ENCODE peak calls at places on chromosomes 1 and 21, in ten cellular contexts. L is EL; H is aorta; C is activated effector memory CD4-positive, alpha-beta T cell treated with Interleukin-2 at 50 U/mL for 16 hours; I is retinal pigment epithelial cell; U is iris pigment epithelial cell; Q is glomerular endothelial cell; Z is HEK293T; S is GM23338; P is GF-D8. T is an unnamed sample.

GRCh38 chr1:231630558-231631205 is 4.1 kb downstream of the DISC1 start:
- DNase-seq in L (peak), H (no peak), C (no peak), I (no peak), U (no peak), Q (no peak), Z (no peak), S (no peak), P (no peak), T (peak)

GRCh38 chr1:160371346-160371631 is 4.4 kb downstream of the NHLH1 start:
- DNase-seq in L (no peak), H (no peak), C (no peak), I (no peak), U (no peak), Q (no peak), Z (no peak), S (no peak), P (no peak), T (no peak)

GRCh38 chr21:14095021-14095420 is 115.7 kb downstream of the LIPI start:
- DNase-seq in L (no peak), H (no peak), C (no peak), I (no peak), U (no peak), Q (no peak), Z (no peak), S (no peak), P (no peak), T (no peak)

GRCh38 chr1:74502858-74503257 is 9.6 kb downstream of the LRRC53 start:
- DNase-seq in L (no peak), H (no peak), C (no peak), I (no peak), U (no peak), Q (no peak), Z (no peak), S (no peak), P (no peak), T (no peak)

GRCh38 chr1:193799948-193800690 is 613.7 kb upstream of the B3GALT2 start:
- DNase-seq in L (peak), H (no peak), C (no peak), I (peak), U (no peak), Q (no peak), Z (no peak), S (no peak), P (no peak), T (peak)

GRCh38 chr21:44255519-44255981 is 6.1 kb downstream of the DNMT3L start:
- DNase-seq in L (no peak), H (no peak), C (no peak), I (no peak), U (no peak), Q (no peak), Z (no peak), S (no peak), P (no peak), T (peak)

GRCh38 chr1:201488817-201489581 is 17.9 kb downstream of the CSRP1 start:
- DNase-seq in L (peak), H (peak), C (no peak), I (no peak), U (peak), Q (peak), Z (no peak), S (no peak), P (peak), T (peak)

GRCh38 chr1:93977546-93977945 is 68.3 kb upstream of the GCLM start:
- DNase-seq in L (peak), H (no peak), C (no peak), I (no peak), U (peak), Q (no peak), Z (no peak), S (no peak), P (no peak), T (peak)

GRCh38 chr1:224490540-224491537 is 56.2 kb upstream of the WDR26 start:
- DNase-seq in L (no peak), H (no peak), C (no peak), I (no peak), U (no peak), Q (no peak), Z (no peak), S (no peak), P (no peak), T (no peak)

GRCh38 chr21:46621457-46622182 is 13.9 kb upstream of the PRMT2 start:
- DNase-seq in L (no peak), H (no peak), C (no peak), I (no peak), U (no peak), Q (no peak), Z (no peak), S (no peak), P (peak), T (no peak)

GRCh38 chr1:65526049-65526556 is 105.6 kb downstream of the LEPR start:
- DNase-seq in L (no peak), H (no peak), C (no peak), I (no peak), U (no peak), Q (no peak), Z (no peak), S (peak), P (no peak), T (no peak)

GRCh38 chr1:219277304-219277840 is 103.7 kb downstream of the LYPLAL1 start:
- DNase-seq in L (no peak), H (no peak), C (no peak), I (no peak), U (peak), Q (no peak), Z (no peak), S (no peak), P (no peak), T (no peak)

GRCh38 chr1:193183019-193183643 is 3.3 kb downstream of the B3GALT2 start:
- DNase-seq in L (peak), H (no peak), C (no peak), I (no peak), U (peak), Q (peak), Z (peak), S (peak), P (no peak), T (peak)

GRCh38 chr1:239031310-239031709 is 355.1 kb upstream of the CHRM3 start:
- DNase-seq in L (no peak), H (no peak), C (no peak), I (no peak), U (no peak), Q (no peak), Z (no peak), S (no peak), P (no peak), T (no peak)

GRCh38 chr21:37117204-37117603 is 44.1 kb downstream of the TTC3 start:
- DNase-seq in L (no peak), H (no peak), C (no peak), I (no peak), U (no peak), Q (no peak), Z (no peak), S (no peak), P (no peak), T (no peak)

GRCh38 chr1:155268630-155269029 is 4.7 kb downstream of the CLK2 start:
- DNase-seq in L (no peak), H (no peak), C (no peak), I (no peak), U (no peak), Q (no peak), Z (no peak), S (no peak), P (no peak), T (no peak)

GRCh38 chr1:16718908-16719533 is 21.3 kb upstream of the RNU1-4 start:
- DNase-seq in L (peak), H (no peak), C (no peak), I (no peak), U (no peak), Q (no peak), Z (peak), S (no peak), P (no peak), T (no peak)

GRCh38 chr1:24963099-24963872 is 33.2 kb upstream of the RUNX3 start:
- DNase-seq in L (no peak), H (no peak), C (peak), I (no peak), U (no peak), Q (no peak), Z (no peak), S (no peak), P (no peak), T (no peak)

GRCh38 chr1:242011879-242012674 is 13.2 kb upstream of the MAP1LC3C start:
- DNase-seq in L (peak), H (no peak), C (no peak), I (no peak), U (peak), Q (no peak), Z (no peak), S (peak), P (no peak), T (peak)

GRCh38 chr1:168485048-168485447 is 58.7 kb downstream of the XCL2 start:
- DNase-seq in L (no peak), H (peak), C (no peak), I (no peak), U (peak), Q (no peak), Z (no peak), S (no peak), P (no peak), T (peak)

GRCh38 chr1:189158155-189158554 is 1319.5 kb downstream of the BRINP3 start:
- DNase-seq in L (no peak), H (no peak), C (no peak), I (no peak), U (no peak), Q (no peak), Z (no peak), S (no peak), P (no peak), T (no peak)

GRCh38 chr21:46000731-46001641 is 19.4 kb downstream of the COL6A1 start:
- DNase-seq in L (no peak), H (peak), C (no peak), I (no peak), U (no peak), Q (no peak), Z (no peak), S (no peak), P (no peak), T (no peak)

GRCh38 chr1:155904261-155904660 is 6.9 kb downstream of the RIT1 start:
- DNase-seq in L (no peak), H (no peak), C (no peak), I (no peak), U (no peak), Q (no peak), Z (no peak), S (no peak), P (no peak), T (no peak)

GRCh38 chr1:184141481-184141880 is 90.0 kb downstream of the TSEN15 start:
- DNase-seq in L (no peak), H (no peak), C (no peak), I (no peak), U (no peak), Q (no peak), Z (no peak), S (no peak), P (no peak), T (no peak)

GRCh38 chr1:186819140-186819539 is 9.6 kb upstream of the PLA2G4A start:
- DNase-seq in L (peak), H (no peak), C (no peak), I (no peak), U (peak), Q (no peak), Z (no peak), S (no peak), P (no peak), T (peak)

GRCh38 chr1:236689713-236690569 is 3.6 kb downstream of the ACTN2 start:
- DNase-seq in L (no peak), H (no peak), C (no peak), I (no peak), U (no peak), Q (no peak), Z (no peak), S (no peak), P (no peak), T (no peak)

GRCh38 chr1:4087530-4088420 is 187.7 kb upstream of the C1orf174 start:
- DNase-seq in L (no peak), H (no peak), C (no peak), I (no peak), U (no peak), Q (no peak), Z (no peak), S (peak), P (no peak), T (no peak)

GRCh38 chr1:59055908-59056719 is 240.8 kb upstream of the FGGY start:
- DNase-seq in L (no peak), H (no peak), C (no peak), I (no peak), U (no peak), Q (no peak), Z (no peak), S (no peak), P (no peak), T (no peak)

GRCh38 chr1:211812584-211812983 is 18.0 kb downstream of the LPGAT1 start:
- DNase-seq in L (no peak), H (no peak), C (no peak), I (no peak), U (no peak), Q (no peak), Z (no peak), S (peak), P (no peak), T (no peak)

GRCh38 chr1:35640380-35641232 is 720 bp downstream of the PSMB2 start:
- DNase-seq in L (peak), H (no peak), C (no peak), I (no peak), U (no peak), Q (no peak), Z (no peak), S (peak), P (no peak), T (no peak)

GRCh38 chr1:30325085-30325935 is 398.1 kb downstream of the MATN1 start:
- DNase-seq in L (no peak), H (no peak), C (no peak), I (no peak), U (no peak), Q (no peak), Z (no peak), S (no peak), P (no peak), T (no peak)

GRCh38 chr1:164683235-164683634 is 124.3 kb downstream of the PBX1 start:
- DNase-seq in L (no peak), H (no peak), C (no peak), I (no peak), U (no peak), Q (no peak), Z (no peak), S (no peak), P (no peak), T (no peak)

GRCh38 chr1:116722016-116722838 is 32.0 kb upstream of the CD2 start:
- DNase-seq in L (no peak), H (no peak), C (no peak), I (no peak), U (no peak), Q (no peak), Z (no peak), S (no peak), P (no peak), T (no peak)

T was measured in EH.